ENCODE peak calls at places on chromosomes 2 and 18, in four cellular contexts. F is stimulated activated CD4-positive, alpha-beta T cell treated with anti-CD3 and anti-CD28 coated beads, Interleukin-2, amount 100 ng/mL, for 24 hours; P is T-cell; G is CD4-positive, CD25-positive, alpha-beta regulatory T cell. V is an unnamed sample.

GRCh38 chr2:232464534-232464865 is 8.5 kb downstream of the ALPI start:
- DNase-seq in G (no peak), F (no peak), P (no peak), V (no peak)

GRCh38 chr2:29562319-29562718 is 359.1 kb downstream of the ALK start:
- DNase-seq in G (no peak), F (no peak), P (no peak), V (no peak)

GRCh38 chr2:223481486-223481885 is 120.7 kb downstream of the SCG2 start:
- DNase-seq in P (no peak), G (no peak), F (no peak), V (no peak)

GRCh38 chr2:240351826-240352426 is 83.5 kb upstream of the GPC1 start:
- DNase-seq in F (no peak), G (no peak), P (no peak), V (no peak)

GRCh38 chr2:68126561-68126960 is 31.1 kb upstream of the PNO1 start:
- DNase-seq in F (no peak), P (no peak), G (no peak), V (no peak)

GRCh38 chr2:85111819-85112281 is 21.3 kb upstream of the TCF7L1 start:
- DNase-seq in F (no peak), P (no peak), G (no peak), V (peak)

GRCh38 chr2:12534646-12535263 is 182.0 kb upstream of the TRIB2 start:
- DNase-seq in G (no peak), F (no peak), P (no peak), V (peak)

GRCh38 chr2:19209575-19210341 is 148.7 kb downstream of the OSR1 start:
- DNase-seq in G (no peak), P (no peak), F (no peak), V (no peak)

GRCh38 chr2:178193823-178194599 is at the start of gene OSBPL6:
- DNase-seq in F (peak), G (peak), P (peak), V (peak)

GRCh38 chr2:26172189-26172865 is 561 bp upstream of the GAREM2 start:
- DNase-seq in P (no peak), G (no peak), F (no peak), V (no peak)

GRCh38 chr18:22983175-22983574 is 50.0 kb downstream of the RBBP8 start:
- DNase-seq in P (no peak), G (peak), F (no peak), V (peak)

GRCh38 chr2:217804786-217805678 is 197.8 kb downstream of the TNS1 start:
- DNase-seq in F (no peak), G (no peak), P (no peak), V (peak)

GRCh38 chr2:232292395-232293154 is 86.0 kb upstream of the ALPP start:
- DNase-seq in P (peak), G (peak), F (peak), V (peak)

GRCh38 chr2:182642328-182642727 is 73.7 kb upstream of the DNAJC10 start:
- DNase-seq in G (peak), P (peak), F (peak), V (peak)

GRCh38 chr18:78948221-78948620 is 31.4 kb upstream of the SALL3 start:
- DNase-seq in G (no peak), P (no peak), F (no peak), V (no peak)

GRCh38 chr2:217106650-217107014 is 246.8 kb upstream of the TNP1 start:
- DNase-seq in G (no peak), F (no peak), P (no peak), V (peak)

V was measured in AG10803.